ENCODE peak calls at places on chromosomes 1 and 21, in six cellular contexts. One of them, this sample, is unnamed.

GRCh38 chr1:5793516-5793915 is 198.7 kb downstream of the NPHP4 start:
- DNase-seq in iPS-NIHi11: no peak
- DNase-seq in activated T-cell treated with anti-CD3 and anti-CD28 coated beads for 1 hour: no peak
- DNase-seq in mammary epithelial cell: no peak
- DNase-seq in omental fat pad: no peak
- DNase-seq in transverse colon: no peak
- DNase-seq in this sample: no peak

GRCh38 chr1:44531785-44532566 is 126.9 kb downstream of the RNF220 start:
- DNase-seq in transverse colon: no peak
- DNase-seq in iPS-NIHi11: no peak
- DNase-seq in omental fat pad: no peak
- DNase-seq in mammary epithelial cell: peak
- DNase-seq in activated T-cell treated with anti-CD3 and anti-CD28 coated beads for 1 hour: no peak
- DNase-seq in this sample: no peak

GRCh38 chr1:222539951-222540597 is 7.8 kb downstream of the HHIPL2 start:
- DNase-seq in mammary epithelial cell: no peak
- DNase-seq in transverse colon: no peak
- DNase-seq in activated T-cell treated with anti-CD3 and anti-CD28 coated beads for 1 hour: no peak
- DNase-seq in iPS-NIHi11: no peak
- DNase-seq in omental fat pad: no peak
- DNase-seq in this sample: no peak

GRCh38 chr1:204369006-204369726 is 9.4 kb upstream of the PLEKHA6 start:
- DNase-seq in activated T-cell treated with anti-CD3 and anti-CD28 coated beads for 1 hour: no peak
- DNase-seq in transverse colon: no peak
- DNase-seq in iPS-NIHi11: no peak
- DNase-seq in omental fat pad: no peak
- DNase-seq in mammary epithelial cell: no peak
- DNase-seq in this sample: no peak

GRCh38 chr1:234108921-234109320 is 204.4 kb downstream of the SLC35F3 start:
- DNase-seq in activated T-cell treated with anti-CD3 and anti-CD28 coated beads for 1 hour: no peak
- DNase-seq in iPS-NIHi11: no peak
- DNase-seq in mammary epithelial cell: peak
- DNase-seq in omental fat pad: no peak
- DNase-seq in transverse colon: no peak
- DNase-seq in this sample: no peak

GRCh38 chr1:172089768-172090510 is 248.6 kb downstream of the DNM3 start:
- DNase-seq in mammary epithelial cell: peak
- DNase-seq in omental fat pad: no peak
- DNase-seq in activated T-cell treated with anti-CD3 and anti-CD28 coated beads for 1 hour: peak
- DNase-seq in iPS-NIHi11: peak
- DNase-seq in transverse colon: peak
- DNase-seq in this sample: peak

GRCh38 chr1:7574121-7575040 is 196.7 kb upstream of the VAMP3 start:
- DNase-seq in mammary epithelial cell: no peak
- DNase-seq in omental fat pad: no peak
- DNase-seq in transverse colon: no peak
- DNase-seq in activated T-cell treated with anti-CD3 and anti-CD28 coated beads for 1 hour: no peak
- DNase-seq in iPS-NIHi11: no peak
- DNase-seq in this sample: no peak

GRCh38 chr1:189962171-189962570 is 515.5 kb downstream of the BRINP3 start:
- DNase-seq in transverse colon: no peak
- DNase-seq in omental fat pad: no peak
- DNase-seq in activated T-cell treated with anti-CD3 and anti-CD28 coated beads for 1 hour: no peak
- DNase-seq in mammary epithelial cell: peak
- DNase-seq in iPS-NIHi11: no peak
- DNase-seq in this sample: no peak

GRCh38 chr21:45219517-45219916 is 68.2 kb downstream of the POFUT2 start:
- DNase-seq in mammary epithelial cell: no peak
- DNase-seq in omental fat pad: no peak
- DNase-seq in transverse colon: no peak
- DNase-seq in iPS-NIHi11: no peak
- DNase-seq in activated T-cell treated with anti-CD3 and anti-CD28 coated beads for 1 hour: no peak
- DNase-seq in this sample: no peak

GRCh38 chr1:152928671-152929070 is 18.3 kb upstream of the SPRR5 start:
- DNase-seq in mammary epithelial cell: peak
- DNase-seq in activated T-cell treated with anti-CD3 and anti-CD28 coated beads for 1 hour: no peak
- DNase-seq in omental fat pad: no peak
- DNase-seq in transverse colon: no peak
- DNase-seq in iPS-NIHi11: no peak
- DNase-seq in this sample: no peak

GRCh38 chr1:100622966-100623762 is 85.2 kb downstream of the GPR88 start:
- DNase-seq in activated T-cell treated with anti-CD3 and anti-CD28 coated beads for 1 hour: no peak
- DNase-seq in omental fat pad: no peak
- DNase-seq in iPS-NIHi11: no peak
- DNase-seq in transverse colon: no peak
- DNase-seq in mammary epithelial cell: peak
- DNase-seq in this sample: no peak

GRCh38 chr1:59012378-59012777 is 228.5 kb upstream of the JUN start:
- DNase-seq in mammary epithelial cell: no peak
- DNase-seq in omental fat pad: no peak
- DNase-seq in activated T-cell treated with anti-CD3 and anti-CD28 coated beads for 1 hour: no peak
- DNase-seq in iPS-NIHi11: no peak
- DNase-seq in transverse colon: no peak
- DNase-seq in this sample: no peak

GRCh38 chr1:90557706-90558105 is 159.4 kb downstream of the BARHL2 start:
- DNase-seq in mammary epithelial cell: no peak
- DNase-seq in transverse colon: no peak
- DNase-seq in iPS-NIHi11: no peak
- DNase-seq in activated T-cell treated with anti-CD3 and anti-CD28 coated beads for 1 hour: no peak
- DNase-seq in omental fat pad: no peak
- DNase-seq in this sample: no peak

GRCh38 chr1:25053576-25054075 is 123.5 kb upstream of the RUNX3 start:
- DNase-seq in mammary epithelial cell: no peak
- DNase-seq in omental fat pad: no peak
- DNase-seq in transverse colon: no peak
- DNase-seq in iPS-NIHi11: no peak
- DNase-seq in activated T-cell treated with anti-CD3 and anti-CD28 coated beads for 1 hour: no peak
- DNase-seq in this sample: no peak

GRCh38 chr1:161427733-161428516 is 60.2 kb upstream of the CFAP126 start:
- DNase-seq in omental fat pad: no peak
- DNase-seq in activated T-cell treated with anti-CD3 and anti-CD28 coated beads for 1 hour: no peak
- DNase-seq in transverse colon: no peak
- DNase-seq in iPS-NIHi11: peak
- DNase-seq in mammary epithelial cell: peak
- DNase-seq in this sample: no peak

GRCh38 chr1:223846668-223847007 is 891 bp upstream of the TP53BP2 start:
- DNase-seq in mammary epithelial cell: no peak
- DNase-seq in activated T-cell treated with anti-CD3 and anti-CD28 coated beads for 1 hour: no peak
- DNase-seq in transverse colon: peak
- DNase-seq in omental fat pad: no peak
- DNase-seq in iPS-NIHi11: no peak
- DNase-seq in this sample: no peak

GRCh38 chr1:169886931-169887330 is 6.8 kb downstream of the SCYL3 start:
- DNase-seq in activated T-cell treated with anti-CD3 and anti-CD28 coated beads for 1 hour: no peak
- DNase-seq in transverse colon: no peak
- DNase-seq in omental fat pad: no peak
- DNase-seq in mammary epithelial cell: no peak
- DNase-seq in iPS-NIHi11: no peak
- DNase-seq in this sample: no peak

GRCh38 chr1:153100241-153100640 is 5.9 kb upstream of the SPRR2E start:
- DNase-seq in activated T-cell treated with anti-CD3 and anti-CD28 coated beads for 1 hour: no peak
- DNase-seq in iPS-NIHi11: no peak
- DNase-seq in mammary epithelial cell: peak
- DNase-seq in transverse colon: no peak
- DNase-seq in omental fat pad: no peak
- DNase-seq in this sample: no peak

GRCh38 chr1:103112535-103112934 is 4.2 kb upstream of the COL11A1 start:
- DNase-seq in mammary epithelial cell: no peak
- DNase-seq in omental fat pad: no peak
- DNase-seq in iPS-NIHi11: no peak
- DNase-seq in activated T-cell treated with anti-CD3 and anti-CD28 coated beads for 1 hour: no peak
- DNase-seq in transverse colon: no peak
- DNase-seq in this sample: no peak

GRCh38 chr21:30831194-30831765 is 1.7 kb upstream of the KRTAP7-1 start:
- DNase-seq in omental fat pad: no peak
- DNase-seq in transverse colon: no peak
- DNase-seq in mammary epithelial cell: peak
- DNase-seq in iPS-NIHi11: peak
- DNase-seq in activated T-cell treated with anti-CD3 and anti-CD28 coated beads for 1 hour: no peak
- DNase-seq in this sample: no peak

GRCh38 chr1:114347431-114348209 is 163.4 kb downstream of the TRIM33 start:
- DNase-seq in mammary epithelial cell: no peak
- DNase-seq in activated T-cell treated with anti-CD3 and anti-CD28 coated beads for 1 hour: no peak
- DNase-seq in iPS-NIHi11: no peak
- DNase-seq in transverse colon: no peak
- DNase-seq in omental fat pad: no peak
- DNase-seq in this sample: no peak

GRCh38 chr1:203462878-203463277 is 12.7 kb upstream of the PRELP start:
- DNase-seq in transverse colon: no peak
- DNase-seq in activated T-cell treated with anti-CD3 and anti-CD28 coated beads for 1 hour: no peak
- DNase-seq in iPS-NIHi11: no peak
- DNase-seq in mammary epithelial cell: peak
- DNase-seq in omental fat pad: no peak
- DNase-seq in this sample: no peak

GRCh38 chr1:85495556-85495955 is 30.6 kb upstream of the DDAH1 start:
- DNase-seq in mammary epithelial cell: peak
- DNase-seq in omental fat pad: no peak
- DNase-seq in iPS-NIHi11: peak
- DNase-seq in transverse colon: peak
- DNase-seq in activated T-cell treated with anti-CD3 and anti-CD28 coated beads for 1 hour: no peak
- DNase-seq in this sample: no peak

GRCh38 chr1:110672753-110673108 is 2.0 kb downstream of the KCNA3 start:
- DNase-seq in iPS-NIHi11: no peak
- DNase-seq in transverse colon: peak
- DNase-seq in omental fat pad: no peak
- DNase-seq in mammary epithelial cell: no peak
- DNase-seq in activated T-cell treated with anti-CD3 and anti-CD28 coated beads for 1 hour: no peak
- DNase-seq in this sample: no peak

GRCh38 chr1:56578664-56578962 is 750 bp downstream of the PLPP3 start:
- DNase-seq in omental fat pad: no peak
- DNase-seq in mammary epithelial cell: no peak
- DNase-seq in transverse colon: no peak
- DNase-seq in activated T-cell treated with anti-CD3 and anti-CD28 coated beads for 1 hour: no peak
- DNase-seq in iPS-NIHi11: no peak
- DNase-seq in this sample: no peak

GRCh38 chr1:19341201-19342076 is 29.3 kb downstream of the SLC66A1 start:
- DNase-seq in iPS-NIHi11: peak
- DNase-seq in activated T-cell treated with anti-CD3 and anti-CD28 coated beads for 1 hour: peak
- DNase-seq in omental fat pad: peak
- DNase-seq in transverse colon: peak
- DNase-seq in mammary epithelial cell: peak
- DNase-seq in this sample: no peak

GRCh38 chr21:40568756-40569155 is 278.2 kb downstream of the DSCAM start:
- DNase-seq in transverse colon: no peak
- DNase-seq in mammary epithelial cell: no peak
- DNase-seq in iPS-NIHi11: no peak
- DNase-seq in activated T-cell treated with anti-CD3 and anti-CD28 coated beads for 1 hour: no peak
- DNase-seq in omental fat pad: no peak
- DNase-seq in this sample: no peak

GRCh38 chr21:46122241-46122671 is 24.3 kb downstream of the COL6A2 start:
- DNase-seq in iPS-NIHi11: no peak
- DNase-seq in activated T-cell treated with anti-CD3 and anti-CD28 coated beads for 1 hour: no peak
- DNase-seq in omental fat pad: peak
- DNase-seq in mammary epithelial cell: peak
- DNase-seq in transverse colon: peak
- DNase-seq in this sample: no peak

GRCh38 chr1:186747661-186748060 is 67.4 kb upstream of the PTGS2 start:
- DNase-seq in iPS-NIHi11: no peak
- DNase-seq in activated T-cell treated with anti-CD3 and anti-CD28 coated beads for 1 hour: no peak
- DNase-seq in omental fat pad: no peak
- DNase-seq in mammary epithelial cell: no peak
- DNase-seq in transverse colon: no peak
- DNase-seq in this sample: no peak

GRCh38 chr1:63866085-63866484 is 92.3 kb downstream of the ROR1 start:
- DNase-seq in iPS-NIHi11: no peak
- DNase-seq in activated T-cell treated with anti-CD3 and anti-CD28 coated beads for 1 hour: no peak
- DNase-seq in omental fat pad: no peak
- DNase-seq in transverse colon: no peak
- DNase-seq in mammary epithelial cell: no peak
- DNase-seq in this sample: no peak

GRCh38 chr1:41329662-41330587 is 31.3 kb upstream of the FOXO6 start:
- DNase-seq in mammary epithelial cell: no peak
- DNase-seq in transverse colon: no peak
- DNase-seq in activated T-cell treated with anti-CD3 and anti-CD28 coated beads for 1 hour: no peak
- DNase-seq in omental fat pad: no peak
- DNase-seq in iPS-NIHi11: no peak
- DNase-seq in this sample: no peak

GRCh38 chr1:241825581-241825980 is 22.4 kb upstream of the EXO1 start:
- DNase-seq in transverse colon: no peak
- DNase-seq in activated T-cell treated with anti-CD3 and anti-CD28 coated beads for 1 hour: no peak
- DNase-seq in omental fat pad: no peak
- DNase-seq in mammary epithelial cell: no peak
- DNase-seq in iPS-NIHi11: no peak
- DNase-seq in this sample: no peak

This sample was measured in GOT3.